ENCODE peak calls at places on chromosomes 6 and 20, in four cellular contexts. L is K562, E is H1, U is HepG2. Y is an unnamed sample.

GRCh38 chr6:1993049-1993448 is 252.4 kb downstream of the GMDS start:
- DNase-seq in U (no peak), L (no peak), E (no peak), Y (no peak)

GRCh38 chr6:106339334-106340029 is 13.9 kb upstream of the ATG5 start:
- DNase-seq in L (peak), E (peak), U (peak), Y (peak)

GRCh38 chr6:53896237-53896636 is 101.4 kb downstream of the LRRC1 start:
- DNase-seq in L (no peak), U (peak), E (no peak), Y (no peak)

GRCh38 chr20:461254-462198 is 807 bp downstream of the TBC1D20 start:
- DNase-seq in E (peak), L (no peak), U (no peak), Y (peak)

GRCh38 chr20:41329435-41330342 is 10.9 kb upstream of the LPIN3 start:
- DNase-seq in U (peak), L (no peak), E (no peak), Y (no peak)

GRCh38 chr6:14439419-14439818 is 321.8 kb downstream of the CD83 start:
- DNase-seq in E (no peak), L (no peak), U (no peak), Y (no peak)

GRCh38 chr6:121260651-121261102 is 73.6 kb downstream of the TBC1D32 start:
- DNase-seq in L (no peak), U (no peak), E (no peak), Y (no peak)

GRCh38 chr20:32488066-32488838 is 96.9 kb downstream of the NOL4L start:
- DNase-seq in U (no peak), E (no peak), L (no peak), Y (no peak)

GRCh38 chr20:47228654-47229053 is 127.8 kb downstream of the ZMYND8 start:
- DNase-seq in U (no peak), E (no peak), L (no peak), Y (no peak)

GRCh38 chr6:37006793-37007339 is 1.4 kb downstream of the FGD2 start:
- DNase-seq in L (no peak), U (no peak), E (no peak), Y (no peak)

GRCh38 chr20:62780204-62780603 is 16.1 kb upstream of the MRGBP start:
- DNase-seq in L (no peak), E (no peak), U (no peak), Y (no peak)

GRCh38 chr20:17468073-17468840 is 62.9 kb downstream of the BFSP1 start:
- DNase-seq in U (no peak), L (no peak), E (peak), Y (no peak)

DNA sequence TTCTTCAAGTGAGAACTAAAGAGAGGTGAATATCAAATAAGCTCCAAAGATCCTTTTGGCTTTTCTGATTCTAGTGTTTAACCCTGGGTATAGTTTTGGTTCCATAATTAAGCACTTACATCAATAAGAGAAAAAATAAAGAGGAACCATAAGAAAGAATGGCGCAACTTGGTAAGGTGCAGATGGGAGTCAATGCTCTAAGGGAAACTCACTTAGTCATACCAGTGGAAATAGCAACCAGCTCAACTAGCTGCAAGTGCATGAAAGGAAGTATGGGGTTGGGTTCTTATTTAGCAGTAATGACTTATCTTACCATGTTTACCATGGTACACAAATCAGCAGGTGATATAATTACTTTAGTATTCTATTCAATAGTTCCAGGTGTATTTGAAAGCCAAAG is 296.5 kb upstream of the RUNX2 start:
- DNase-seq in L (no peak), U (no peak), E (no peak), Y (no peak)
- TF ChIP-seq JUND in L (no peak), U (no peak), E (no peak), Y (no peak)

DNA sequence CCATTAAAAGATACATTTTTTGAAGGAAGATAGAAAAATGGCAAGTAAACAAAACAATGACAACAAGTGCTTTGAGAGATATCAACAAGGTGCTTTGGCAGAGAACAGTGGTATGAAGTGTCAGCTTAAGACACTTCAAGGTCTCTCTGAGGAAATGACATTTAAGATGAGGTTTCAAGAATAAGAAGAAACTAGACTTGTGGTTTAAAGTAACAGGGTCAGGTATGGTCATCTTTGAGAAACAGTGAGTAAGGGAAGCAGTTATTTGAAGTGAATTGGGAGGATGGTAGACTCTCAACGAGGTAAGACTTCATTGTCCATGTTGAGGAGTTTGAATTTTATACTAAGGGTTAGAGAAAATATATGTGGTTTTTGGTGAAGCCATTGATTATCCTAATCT is 77.8 kb downstream of the SYCP2L start:
- DNase-seq in E (no peak), L (no peak), U (no peak), Y (no peak)
- TF ChIP-seq JUND in E (no peak), L (no peak), U (no peak), Y (no peak)

GRCh38 chr6:34532230-34532629 is 23.9 kb downstream of the SPDEF start:
- DNase-seq in U (no peak), L (no peak), E (no peak), Y (no peak)
- TF ChIP-seq JUND in U (no peak), L (no peak), E (no peak), Y (no peak)

DNA sequence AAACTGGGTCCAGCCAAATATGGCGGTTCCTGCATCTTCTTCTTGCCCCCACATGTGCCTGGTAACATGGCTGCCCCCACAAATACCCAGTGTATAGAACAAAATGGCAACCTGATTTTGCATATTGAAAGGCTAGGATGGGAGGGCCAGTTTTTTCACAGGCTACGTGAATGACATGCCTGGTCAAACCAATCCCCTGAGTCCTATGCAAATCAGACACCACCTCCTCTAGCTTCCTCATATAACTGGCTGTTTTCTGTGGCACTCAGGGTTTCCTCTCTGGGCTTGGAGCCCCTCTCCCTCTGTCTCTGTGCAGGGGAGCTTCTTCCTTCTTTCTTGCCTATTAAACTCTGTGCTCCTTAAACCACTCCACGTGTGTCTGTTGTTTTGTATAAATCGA is 372.1 kb downstream of the KIF16B start:
- DNase-seq in L (no peak), U (no peak), E (no peak), Y (no peak)
- TF ChIP-seq JUND in L (no peak), U (no peak), E (no peak), Y (no peak)

GRCh38 chr20:22531056-22531615 is 53.2 kb downstream of the FOXA2 start:
- DNase-seq in E (no peak), U (no peak), L (no peak), Y (no peak)

GRCh38 chr20:22526512-22527012 is 57.8 kb downstream of the FOXA2 start:
- DNase-seq in E (peak), L (no peak), U (no peak), Y (no peak)

GRCh38 chr20:22532598-22532997 is 51.8 kb downstream of the FOXA2 start:
- DNase-seq in U (no peak), L (no peak), E (no peak), Y (no peak)

GRCh38 chr20:22531756-22532155 is 52.6 kb downstream of the FOXA2 start:
- DNase-seq in U (no peak), E (no peak), L (no peak), Y (no peak)

GRCh38 chr20:22529150-22530019 is 55.0 kb downstream of the FOXA2 start:
- DNase-seq in L (no peak), U (no peak), E (peak), Y (no peak)
- TF ChIP-seq JUND in L (no peak), U (no peak), E (no peak), Y (no peak)

GRCh38 chr6:170124836-170125235 is 166.0 kb downstream of the DLL1 start:
- DNase-seq in L (no peak), U (no peak), E (peak), Y (peak)
- TF ChIP-seq JUND in L (no peak), U (no peak), E (no peak), Y (peak)

Y was measured in T47D.